ENCODE peak calls at places on chromosomes 5 and 9, in ten cellular contexts. P is stimulated activated CD4-positive, alpha-beta T cell treated with anti-CD3 and anti-CD28 coated beads, Interleukin-1b, Interleukin-23, amount 100 ng/mL, for 48 hours; S is neural crest cell; Z is non-pigmented ciliary epithelial cell; W is CD4-positive, alpha-beta T cell; M is AML-193; D is mucosa of descending colon; F is posterior cingulate gyrus; T is cardiac fibroblast; Q is activated naive CD4-positive, alpha-beta T cell treated with anti-CD3 and anti-CD28 coated beads, Interleukin-2, amount 50 U/mL, for 16 hours. X is an unnamed sample.

GRCh38 chr9:84862786-84863185 is 193.3 kb downstream of the NTRK2 start:
- DNase-seq in P (no peak), S (no peak), Z (no peak), W (no peak), M (no peak), D (peak), F (peak), T (peak), Q (no peak), X (no peak)

GRCh38 chr5:164302533-164303235 is 797.3 kb downstream of the MAT2B start:
- DNase-seq in P (no peak), S (no peak), Z (no peak), W (no peak), M (no peak), D (no peak), F (no peak), T (no peak), Q (no peak), X (no peak)

GRCh38 chr9:36320457-36320856 is 62.2 kb upstream of the GNE start:
- DNase-seq in P (no peak), S (no peak), Z (no peak), W (no peak), M (no peak), D (no peak), F (no peak), T (no peak), Q (no peak), X (no peak)

GRCh38 chr5:132753135-132753987 is 6.1 kb downstream of the CCNI2 start:
- DNase-seq in P (peak), S (no peak), Z (no peak), W (no peak), M (no peak), D (no peak), F (peak), T (no peak), Q (no peak), X (peak)

GRCh38 chr5:100803391-100803790 is 99.7 kb downstream of the ST8SIA4 start:
- DNase-seq in P (no peak), S (no peak), Z (no peak), W (no peak), M (no peak), D (no peak), F (no peak), T (peak), Q (no peak), X (no peak)

GRCh38 chr5:125298258-125298657 is 551.8 kb upstream of the ZNF608 start:
- DNase-seq in P (no peak), S (no peak), Z (no peak), W (no peak), M (no peak), D (no peak), F (no peak), T (peak), Q (no peak), X (no peak)

GRCh38 chr9:38208206-38208901 is 139.3 kb upstream of the SHB start:
- DNase-seq in P (no peak), S (no peak), Z (no peak), W (no peak), M (no peak), D (no peak), F (no peak), T (no peak), Q (no peak), X (peak)

GRCh38 chr5:151580239-151580638 is 10.9 kb downstream of the FAT2 start:
- DNase-seq in P (no peak), S (no peak), Z (no peak), W (no peak), M (no peak), D (no peak), F (no peak), T (no peak), Q (no peak), X (no peak)

GRCh38 chr9:98121096-98121495 is 2.1 kb upstream of the TRIM14 start:
- DNase-seq in P (no peak), S (no peak), Z (no peak), W (no peak), M (peak), D (peak), F (no peak), T (peak), Q (no peak), X (peak)

GRCh38 chr9:119003882-119004617 is 365.2 kb downstream of the BRINP1 start:
- DNase-seq in P (no peak), S (no peak), Z (no peak), W (no peak), M (no peak), D (no peak), F (no peak), T (no peak), Q (no peak), X (no peak)

GRCh38 chr5:91272858-91273257 is 110.3 kb downstream of the ARRDC3 start:
- DNase-seq in P (no peak), S (no peak), Z (no peak), W (no peak), M (no peak), D (no peak), F (no peak), T (no peak), Q (no peak), X (no peak)

GRCh38 chr5:141180313-141180712 is 1.9 kb upstream of the PCDHB16 start:
- DNase-seq in P (no peak), S (no peak), Z (no peak), W (no peak), M (no peak), D (no peak), F (no peak), T (no peak), Q (no peak), X (no peak)

GRCh38 chr5:95181650-95182049 is 103.2 kb downstream of the MCTP1 start:
- DNase-seq in P (no peak), S (no peak), Z (no peak), W (no peak), M (no peak), D (no peak), F (no peak), T (no peak), Q (no peak), X (no peak)

GRCh38 chr5:111641533-111642230 is 115.3 kb downstream of the NREP start:
- DNase-seq in P (no peak), S (no peak), Z (peak), W (no peak), M (no peak), D (no peak), F (no peak), T (peak), Q (no peak), X (no peak)

GRCh38 chr5:132953710-132954109 is 9.7 kb downstream of the AFF4 start:
- DNase-seq in P (no peak), S (no peak), Z (no peak), W (no peak), M (no peak), D (no peak), F (no peak), T (no peak), Q (no peak), X (no peak)

X was measured in OCI-M1.